ENCODE peak calls at places on chromosomes 2 and 18, in seven cellular contexts. D, U, K, T, B, J and R are unnamed samples.

GRCh38 chr2:12543452-12544220 is 173.1 kb upstream of the TRIB2 start:
- DNase-seq in D (no peak), U (no peak), K (no peak), T (no peak), B (no peak), J (peak), R (no peak)

GRCh38 chr18:52254367-52254766 is 85.6 kb upstream of the DCC start:
- DNase-seq in D (no peak), U (no peak), K (no peak), T (no peak), B (peak), J (peak), R (no peak)

GRCh38 chr18:47149457-47150028 is 757 bp downstream of the HDHD2 start:
- DNase-seq in D (no peak), U (no peak), K (no peak), T (no peak), B (no peak), J (no peak), R (no peak)

GRCh38 chr2:168583064-168583709 is 127.1 kb downstream of the CERS6 start:
- DNase-seq in D (no peak), U (no peak), K (no peak), T (no peak), B (no peak), J (peak), R (peak)

GRCh38 chr2:44361330-44362206 is at the start of the genes CAMKMT and PREPL:
- DNase-seq in D (peak), U (peak), K (peak), T (peak), B (peak), J (peak), R (peak)

GRCh38 chr2:15730545-15731212 is 139.0 kb downstream of the DDX1 start:
- DNase-seq in D (peak), U (no peak), K (no peak), T (no peak), B (peak), J (peak), R (no peak)

GRCh38 chr2:195413944-195414343 is 243.1 kb upstream of the SLC39A10 start:
- DNase-seq in D (no peak), U (no peak), K (no peak), T (no peak), B (no peak), J (no peak), R (no peak)

GRCh38 chr2:201883559-201883958 is 77.2 kb downstream of the CDK15 start:
- DNase-seq in D (no peak), U (no peak), K (no peak), T (no peak), B (no peak), J (no peak), R (no peak)

GRCh38 chr2:9422321-9423099 is 818 bp downstream of the ITGB1BP1 start:
- DNase-seq in D (peak), U (peak), K (peak), T (no peak), B (no peak), J (no peak), R (peak)

GRCh38 chr18:49459404-49460171 is 857 bp downstream of the DYM start:
- DNase-seq in D (peak), U (no peak), K (no peak), T (no peak), B (no peak), J (no peak), R (peak)

GRCh38 chr2:72140621-72140960 is 7.1 kb downstream of the CYP26B1 start:
- DNase-seq in D (peak), U (no peak), K (no peak), T (no peak), B (no peak), J (no peak), R (peak)

GRCh38 chr2:205644018-205644417 is 38.3 kb upstream of the NRP2 start:
- DNase-seq in D (no peak), U (no peak), K (no peak), T (no peak), B (no peak), J (no peak), R (no peak)

GRCh38 chr2:137888845-137889244 is 75.4 kb upstream of the HNMT start:
- DNase-seq in D (peak), U (no peak), K (no peak), T (peak), B (no peak), J (peak), R (no peak)

GRCh38 chr2:239494578-239494977 is 93.8 kb upstream of the HDAC4 start:
- DNase-seq in D (no peak), U (no peak), K (no peak), T (no peak), B (no peak), J (no peak), R (no peak)

GRCh38 chr2:219207884-219208740 is 1.5 kb downstream of the ZFAND2B start:
- DNase-seq in D (no peak), U (no peak), K (no peak), T (no peak), B (no peak), J (peak), R (no peak)

GRCh38 chr2:239666855-239667376 is 266.1 kb upstream of the HDAC4 start:
- DNase-seq in D (peak), U (no peak), K (no peak), T (no peak), B (no peak), J (no peak), R (no peak)

GRCh38 chr2:10911291-10912075 is at the start of gene KCNF1:
- DNase-seq in D (no peak), U (no peak), K (no peak), T (no peak), B (no peak), J (peak), R (no peak)

GRCh38 chr2:132438650-132439030 is 22.0 kb downstream of the GPR39 start:
- DNase-seq in D (no peak), U (no peak), K (no peak), T (no peak), B (peak), J (peak), R (no peak)

GRCh38 chr2:206431439-206431838 is 11.9 kb upstream of the ADAM23 start:
- DNase-seq in D (no peak), U (no peak), K (no peak), T (no peak), B (no peak), J (no peak), R (no peak)

GRCh38 chr2:175766880-175767279 is 235.2 kb downstream of the LNPK start:
- DNase-seq in D (no peak), U (no peak), K (no peak), T (no peak), B (no peak), J (peak), R (no peak)

GRCh38 chr18:63928331-63928730 is 20.6 kb downstream of the SERPINB10 start:
- DNase-seq in D (no peak), U (no peak), K (no peak), T (no peak), B (no peak), J (no peak), R (no peak)

GRCh38 chr2:35598310-35598709 is 757.3 kb upstream of the CRIM1 start:
- DNase-seq in D (no peak), U (no peak), K (no peak), T (no peak), B (no peak), J (no peak), R (no peak)

GRCh38 chr2:37156857-37157714 is at the start of gene EIF2AK2:
- DNase-seq in D (peak), U (peak), K (peak), T (peak), B (no peak), J (peak), R (peak)

GRCh38 chr18:25360301-25360899 is 8.4 kb upstream of the ZNF521 start:
- DNase-seq in D (no peak), U (no peak), K (no peak), T (no peak), B (no peak), J (no peak), R (no peak)

GRCh38 chr2:206962966-206963365 is 23.6 kb downstream of the CPO start:
- DNase-seq in D (no peak), U (no peak), K (no peak), T (no peak), B (no peak), J (no peak), R (no peak)

GRCh38 chr18:77405096-77405495 is 155.4 kb downstream of the GALR1 start:
- DNase-seq in D (no peak), U (no peak), K (no peak), T (no peak), B (no peak), J (no peak), R (no peak)